ENCODE peak calls at places on chromosomes 1 and 21, in ten cellular contexts. One of them, this sample, is unnamed.

GRCh38 chr1:237012789-237013383 is 8.6 kb upstream of the MT1HL1 start:
- DNase-seq in epithelial cell of esophagus: peak; percentile 25
- DNase-seq in amniotic epithelial cell: peak; percentile 10
- DNase-seq in amygdala: no peak
- DNase-seq in activated naive CD4-positive, alpha-beta T cell: no peak
- DNase-seq in T-helper 17 cell: no peak
- DNase-seq in anterior cingulate cortex: no peak
- DNase-seq in NT2/D1: no peak
- DNase-seq in A172: peak; percentile 78
- DNase-seq in tibial nerve: no peak
- DNase-seq in this sample: no peak

GRCh38 chr1:69776555-69776954 is 208.8 kb downstream of the LRRC7 start:
- DNase-seq in anterior cingulate cortex: no peak
- DNase-seq in amygdala: no peak
- DNase-seq in amniotic epithelial cell: no peak
- DNase-seq in tibial nerve: no peak
- DNase-seq in T-helper 17 cell: no peak
- DNase-seq in epithelial cell of esophagus: no peak
- DNase-seq in NT2/D1: no peak
- DNase-seq in A172: no peak
- DNase-seq in activated naive CD4-positive, alpha-beta T cell: no peak
- DNase-seq in this sample: no peak

GRCh38 chr1:243481101-243481500 is 225.3 kb downstream of the SDCCAG8 start:
- DNase-seq in NT2/D1: no peak
- DNase-seq in amniotic epithelial cell: no peak
- DNase-seq in T-helper 17 cell: no peak
- DNase-seq in tibial nerve: no peak
- DNase-seq in amygdala: no peak
- DNase-seq in A172: no peak
- DNase-seq in epithelial cell of esophagus: no peak
- DNase-seq in anterior cingulate cortex: no peak
- DNase-seq in activated naive CD4-positive, alpha-beta T cell: no peak
- DNase-seq in this sample: no peak

GRCh38 chr1:164725401-164725800 is 166.4 kb downstream of the PBX1 start:
- DNase-seq in anterior cingulate cortex: no peak
- DNase-seq in epithelial cell of esophagus: no peak
- DNase-seq in NT2/D1: no peak
- DNase-seq in activated naive CD4-positive, alpha-beta T cell: no peak
- DNase-seq in tibial nerve: no peak
- DNase-seq in amniotic epithelial cell: peak; percentile 40
- DNase-seq in T-helper 17 cell: no peak
- DNase-seq in amygdala: no peak
- DNase-seq in A172: no peak
- DNase-seq in this sample: no peak

GRCh38 chr1:223702735-223703667 is 9.3 kb upstream of the CAPN2 start:
- DNase-seq in tibial nerve: no peak
- DNase-seq in anterior cingulate cortex: no peak
- DNase-seq in NT2/D1: no peak
- DNase-seq in A172: peak; percentile 91
- DNase-seq in amniotic epithelial cell: peak; percentile 49
- DNase-seq in amygdala: no peak
- DNase-seq in T-helper 17 cell: no peak
- DNase-seq in epithelial cell of esophagus: peak; percentile 61
- DNase-seq in activated naive CD4-positive, alpha-beta T cell: no peak
- DNase-seq in this sample: no peak

GRCh38 chr1:64743954-64744491 is 852 bp upstream of the RAVER2 start:
- DNase-seq in T-helper 17 cell: no peak
- DNase-seq in NT2/D1: no peak
- DNase-seq in epithelial cell of esophagus: no peak
- DNase-seq in anterior cingulate cortex: no peak
- DNase-seq in activated naive CD4-positive, alpha-beta T cell: no peak
- DNase-seq in tibial nerve: no peak
- DNase-seq in amniotic epithelial cell: no peak
- DNase-seq in A172: no peak
- DNase-seq in amygdala: no peak
- DNase-seq in this sample: no peak

GRCh38 chr1:203593723-203594122 is 32.9 kb upstream of the ATP2B4 start:
- DNase-seq in amniotic epithelial cell: peak; percentile 66
- DNase-seq in epithelial cell of esophagus: peak; percentile 66
- DNase-seq in T-helper 17 cell: peak; percentile 40
- DNase-seq in tibial nerve: no peak
- DNase-seq in NT2/D1: no peak
- DNase-seq in amygdala: no peak
- DNase-seq in A172: no peak
- DNase-seq in activated naive CD4-positive, alpha-beta T cell: peak; percentile 61
- DNase-seq in anterior cingulate cortex: no peak
- DNase-seq in this sample: no peak

GRCh38 chr1:229058111-229058551 is 212.8 kb upstream of the RAB4A start:
- DNase-seq in tibial nerve: no peak
- DNase-seq in T-helper 17 cell: no peak
- DNase-seq in amygdala: no peak
- DNase-seq in amniotic epithelial cell: no peak
- DNase-seq in epithelial cell of esophagus: peak; percentile 46
- DNase-seq in anterior cingulate cortex: no peak
- DNase-seq in activated naive CD4-positive, alpha-beta T cell: peak; percentile 30
- DNase-seq in NT2/D1: no peak
- DNase-seq in A172: no peak
- DNase-seq in this sample: no peak

GRCh38 chr1:209106237-209106741 is 477.2 kb upstream of the CAMK1G start:
- DNase-seq in amniotic epithelial cell: no peak
- DNase-seq in A172: peak; percentile 94
- DNase-seq in NT2/D1: peak; percentile 13
- DNase-seq in activated naive CD4-positive, alpha-beta T cell: no peak
- DNase-seq in T-helper 17 cell: no peak
- DNase-seq in anterior cingulate cortex: no peak
- DNase-seq in tibial nerve: no peak
- DNase-seq in epithelial cell of esophagus: peak; percentile 7
- DNase-seq in amygdala: no peak
- DNase-seq in this sample: peak; percentile 19

GRCh38 chr1:152517237-152517811 is 3.0 kb downstream of the CRCT1 start:
- DNase-seq in NT2/D1: no peak
- DNase-seq in T-helper 17 cell: no peak
- DNase-seq in anterior cingulate cortex: no peak
- DNase-seq in epithelial cell of esophagus: peak; percentile 91
- DNase-seq in activated naive CD4-positive, alpha-beta T cell: no peak
- DNase-seq in tibial nerve: no peak
- DNase-seq in amniotic epithelial cell: no peak
- DNase-seq in A172: peak; percentile 88
- DNase-seq in amygdala: no peak
- DNase-seq in this sample: no peak

GRCh38 chr1:23246274-23246673 is 29.0 kb upstream of the HTR1D start:
- DNase-seq in activated naive CD4-positive, alpha-beta T cell: no peak
- DNase-seq in amygdala: no peak
- DNase-seq in amniotic epithelial cell: no peak
- DNase-seq in NT2/D1: no peak
- DNase-seq in T-helper 17 cell: no peak
- DNase-seq in anterior cingulate cortex: no peak
- DNase-seq in epithelial cell of esophagus: no peak
- DNase-seq in tibial nerve: no peak
- DNase-seq in A172: no peak
- DNase-seq in this sample: no peak

GRCh38 chr21:38787461-38788274 is 18.1 kb upstream of the ETS2 start:
- DNase-seq in anterior cingulate cortex: no peak
- DNase-seq in tibial nerve: no peak
- DNase-seq in epithelial cell of esophagus: peak; percentile 96
- DNase-seq in activated naive CD4-positive, alpha-beta T cell: no peak
- DNase-seq in amygdala: no peak
- DNase-seq in amniotic epithelial cell: peak; percentile 53
- DNase-seq in NT2/D1: no peak
- DNase-seq in A172: peak; percentile 97
- DNase-seq in T-helper 17 cell: no peak
- DNase-seq in this sample: no peak

GRCh38 chr21:39016740-39017315 is 166.4 kb downstream of the PSMG1 start:
- DNase-seq in NT2/D1: no peak
- DNase-seq in T-helper 17 cell: no peak
- DNase-seq in activated naive CD4-positive, alpha-beta T cell: no peak
- DNase-seq in epithelial cell of esophagus: no peak
- DNase-seq in A172: no peak
- DNase-seq in amygdala: no peak
- DNase-seq in tibial nerve: no peak
- DNase-seq in amniotic epithelial cell: peak; percentile 49
- DNase-seq in anterior cingulate cortex: no peak
- DNase-seq in this sample: no peak

GRCh38 chr1:224106568-224107281 is 7.2 kb upstream of the FBXO28 start:
- DNase-seq in A172: peak; percentile 66
- DNase-seq in amniotic epithelial cell: peak; percentile 64
- DNase-seq in amygdala: no peak
- DNase-seq in NT2/D1: peak; percentile 56
- DNase-seq in T-helper 17 cell: no peak
- DNase-seq in anterior cingulate cortex: no peak
- DNase-seq in epithelial cell of esophagus: peak; percentile 66
- DNase-seq in tibial nerve: no peak
- DNase-seq in activated naive CD4-positive, alpha-beta T cell: no peak
- DNase-seq in this sample: no peak

GRCh38 chr1:234486858-234487830 is 8.2 kb upstream of the TARBP1 start:
- DNase-seq in activated naive CD4-positive, alpha-beta T cell: no peak
- DNase-seq in tibial nerve: peak; percentile 53
- DNase-seq in T-helper 17 cell: no peak
- DNase-seq in epithelial cell of esophagus: peak; percentile 83
- DNase-seq in NT2/D1: no peak
- DNase-seq in A172: peak; percentile 62
- DNase-seq in amniotic epithelial cell: peak; percentile 88
- DNase-seq in amygdala: no peak
- DNase-seq in anterior cingulate cortex: no peak
- DNase-seq in this sample: peak; percentile 32